ENCODE peak calls at places on chromosomes 12 and 14, in nine cellular contexts. S, N, F, R, E, U, B, Y and L are unnamed samples.

GRCh38 chr12:23949212-23950010 is at the start of gene SOX5:
- DNase-seq in S (no peak), N (no peak), F (peak; percentile 70), R (no peak), E (peak; percentile 18), U (peak; percentile 75), B (peak; percentile 46), Y (peak; percentile 39), L (peak; percentile 33)

GRCh38 chr12:91273542-91273941 is 90.9 kb upstream of the DCN start:
- DNase-seq in S (no peak), N (no peak), F (no peak), R (no peak), E (no peak), U (no peak), B (no peak), Y (no peak), L (no peak)

GRCh38 chr12:87413784-87414183 is 615.4 kb downstream of the C12orf50 start:
- DNase-seq in S (no peak), N (no peak), F (no peak), R (no peak), E (no peak), U (no peak), B (no peak), Y (no peak), L (no peak)

GRCh38 chr12:79689041-79689476 is 1.7 kb downstream of the PAWR start:
- DNase-seq in S (no peak), N (no peak), F (no peak), R (no peak), E (no peak), U (peak; percentile 28), B (no peak), Y (no peak), L (no peak)

GRCh38 chr12:45388545-45388944 is 172.7 kb downstream of the ANO6 start:
- DNase-seq in S (no peak), N (no peak), F (peak; percentile 22), R (no peak), E (no peak), U (peak; percentile 29), B (no peak), Y (no peak), L (peak; percentile 30)

GRCh38 chr12:15155271-15155670 is 65.9 kb downstream of the RERG start:
- DNase-seq in S (no peak), N (no peak), F (no peak), R (no peak), E (no peak), U (no peak), B (no peak), Y (no peak), L (no peak)

GRCh38 chr12:55188974-55189556 is 31.8 kb upstream of the OR10A7 start:
- DNase-seq in S (no peak), N (peak; percentile 19), F (peak; percentile 44), R (peak; percentile 26), E (peak; percentile 12), U (peak; percentile 72), B (no peak), Y (peak; percentile 47), L (peak; percentile 48)

GRCh38 chr14:58626441-58626840 is 11.3 kb upstream of the DACT1 start:
- DNase-seq in S (no peak), N (peak; percentile 61), F (no peak), R (no peak), E (no peak), U (no peak), B (no peak), Y (no peak), L (no peak)

GRCh38 chr12:100435948-100436347 is 37.7 kb upstream of the NR1H4 start:
- DNase-seq in S (no peak), N (no peak), F (no peak), R (no peak), E (no peak), U (no peak), B (no peak), Y (no peak), L (no peak)

GRCh38 chr12:27246141-27246540 is 2.1 kb downstream of the STK38L start:
- DNase-seq in S (no peak), N (no peak), F (no peak), R (no peak), E (no peak), U (no peak), B (no peak), Y (no peak), L (no peak)

GRCh38 chr12:100953677-100954076 is 159.1 kb downstream of the ANO4 start:
- DNase-seq in S (no peak), N (no peak), F (no peak), R (no peak), E (no peak), U (no peak), B (no peak), Y (no peak), L (no peak)

GRCh38 chr12:129887047-129887568 is 16.7 kb downstream of the TMEM132D start:
- DNase-seq in S (no peak), N (no peak), F (no peak), R (no peak), E (peak; percentile 19), U (no peak), B (peak; percentile 65), Y (peak; percentile 51), L (no peak)

GRCh38 chr14:50666772-50667490 is 1.2 kb downstream of the SAV1 start:
- DNase-seq in S (no peak), N (no peak), F (peak; percentile 16), R (peak; percentile 26), E (no peak), U (peak; percentile 37), B (no peak), Y (no peak), L (no peak)

GRCh38 chr12:75437564-75437963 is 43.0 kb upstream of the GLIPR1 start:
- DNase-seq in S (no peak), N (no peak), F (no peak), R (no peak), E (no peak), U (peak; percentile 39), B (no peak), Y (no peak), L (no peak)

GRCh38 chr14:33765251-33765650 is 185.6 kb downstream of the EGLN3 start:
- DNase-seq in S (no peak), N (no peak), F (peak; percentile 89), R (no peak), E (no peak), U (no peak), B (no peak), Y (no peak), L (no peak)

GRCh38 chr14:51653855-51654548 is 2.3 kb downstream of the FRMD6 start:
- DNase-seq in S (no peak), N (no peak), F (no peak), R (no peak), E (no peak), U (no peak), B (no peak), Y (no peak), L (no peak)

GRCh38 chr14:91138511-91139359 is 24.9 kb downstream of the DGLUCY start:
- DNase-seq in S (no peak), N (no peak), F (peak; percentile 38), R (no peak), E (no peak), U (peak; percentile 40), B (no peak), Y (no peak), L (no peak)
- TF ChIP-seq CTCF in S (no peak), N (peak; percentile 52), F (peak; percentile 61), R (peak; percentile 43), E (peak; percentile 47), U (peak; percentile 55), B (peak; percentile 53), Y (peak; percentile 27), L (peak; percentile 54)

GRCh38 chr12:110284597-110284996 is 3.5 kb downstream of the ATP2A2 start:
- DNase-seq in S (no peak), N (no peak), F (no peak), R (no peak), E (no peak), U (no peak), B (no peak), Y (no peak), L (no peak)
- H3K4me3 ChIP-seq in S (peak overlapping the region; percentile 86), N (peak overlapping the region; percentile 60), F (no peak overlapping the region), R (peak overlapping the region; percentile 95), E (no peak overlapping the region), U (peak overlapping the region; percentile 88), B (peak overlapping the region; percentile 95), Y (no peak overlapping the region), L (peak overlapping the region; percentile 90)

GRCh38 chr14:91317381-91318313 is 73.1 kb upstream of the GPR68 start:
- DNase-seq in S (no peak), N (no peak), F (no peak), R (no peak), E (no peak), U (no peak), B (peak; percentile 91), Y (peak; percentile 83), L (no peak)
- TF ChIP-seq CTCF in S (no peak), N (no peak), F (no peak), R (no peak), E (peak; percentile 27), U (no peak), B (peak; percentile 30), Y (no peak), L (no peak)

GRCh38 chr12:120979220-120979861 is 998 bp downstream of the HNF1A start:
- DNase-seq in S (no peak), N (no peak), F (no peak), R (no peak), E (no peak), U (no peak), B (no peak), Y (no peak), L (no peak)

GRCh38 chr12:120980800-120981368 is 2.5 kb downstream of the HNF1A start:
- DNase-seq in S (no peak), N (no peak), F (no peak), R (no peak), E (no peak), U (no peak), B (no peak), Y (no peak), L (no peak)

GRCh38 chr12:120979862-120980696 is 1.7 kb downstream of the HNF1A start:
- DNase-seq in S (no peak), N (no peak), F (no peak), R (no peak), E (no peak), U (peak; percentile 86), B (no peak), Y (no peak), L (no peak)

GRCh38 chr12:120977531-120978295 is 630 bp upstream of the HNF1A start:
- DNase-seq in S (no peak), N (no peak), F (no peak), R (no peak), E (no peak), U (no peak), B (no peak), Y (no peak), L (no peak)

DNA sequence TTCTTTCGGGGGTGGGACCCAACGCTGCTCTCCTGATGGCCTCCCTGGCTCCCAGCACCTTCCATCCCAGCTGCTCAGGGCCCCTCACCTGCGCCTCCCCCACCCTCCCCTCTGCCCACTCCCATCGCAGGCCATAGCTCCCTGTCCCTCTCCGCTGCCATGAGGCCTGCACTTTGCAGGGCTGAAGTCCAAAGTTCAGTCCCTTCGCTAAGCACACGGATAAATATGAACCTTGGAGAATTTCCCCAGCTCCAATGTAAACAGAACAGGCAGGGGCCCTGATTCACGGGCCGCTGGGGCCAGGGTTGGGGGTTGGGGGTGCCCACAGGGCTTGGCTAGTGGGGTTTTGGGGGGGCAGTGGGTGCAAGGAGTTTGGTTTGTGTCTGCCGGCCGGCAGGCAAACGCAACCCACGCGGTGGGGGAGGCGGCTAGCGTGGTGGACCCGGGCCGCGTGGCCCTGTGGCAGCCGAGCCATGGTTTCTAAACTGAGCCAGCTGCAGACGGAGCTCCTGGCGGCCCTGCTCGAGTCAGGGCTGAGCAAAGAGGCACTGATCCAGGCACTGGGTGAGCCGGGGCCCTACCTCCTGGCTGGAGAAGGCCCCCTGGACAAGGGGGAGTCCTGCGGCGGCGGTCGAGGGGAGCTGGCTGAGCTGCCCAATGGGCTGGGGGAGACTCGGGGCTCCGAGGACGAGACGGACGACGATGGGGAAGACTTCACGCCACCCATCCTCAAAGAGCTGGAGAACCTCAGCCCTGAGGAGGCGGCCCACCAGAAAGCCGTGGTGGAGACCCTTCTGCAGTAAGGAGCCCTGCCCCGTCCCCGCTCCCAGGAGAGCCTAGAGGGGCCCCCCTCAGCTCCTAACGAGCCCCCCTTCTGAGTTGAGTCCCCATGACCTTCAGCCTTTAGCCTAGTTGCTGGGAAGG is at the start of gene HNF1A:
- DNase-seq in S (no peak), N (no peak), F (no peak), R (no peak), E (no peak), U (peak; percentile 95), B (no peak), Y (no peak), L (no peak)
- H3K4me3 ChIP-seq in S (no peak within 1 kb of the TSS), N (no peak within 1 kb of the TSS), F (no peak within 1 kb of the TSS), R (no peak within 1 kb of the TSS), E (peak within 1 kb of the TSS; percentile 19), U (peak within 1 kb of the TSS; percentile 98), B (no peak within 1 kb of the TSS), Y (no peak within 1 kb of the TSS), L (no peak within 1 kb of the TSS)